ENCODE peak calls at places on chromosomes 3 and 15, in eight cellular contexts. C is hypothalamus; B is activated naive CD4-positive, alpha-beta T cell treated with anti-CD3 and anti-CD28 coated beads, Interleukin-2, amount 10 ng/mL, durations not matched to agents 7 days and 5 days; W is NCI-H1092; S is NCI-H345; Y is non-pigmented ciliary epithelial cell; T is GM12892; M is NCI-H1436. O is an unnamed sample.

GRCh38 chr15:41922353-41922752 is 28.5 kb upstream of the SPTBN5 start:
- DNase-seq in C (no peak), B (no peak), W (no peak), S (no peak), Y (no peak), T (no peak), M (no peak), O (no peak)

GRCh38 chr3:46858996-46859710 is 4.1 kb downstream of the MYL3 start:
- DNase-seq in C (no peak), B (no peak), W (no peak), S (no peak), Y (no peak), T (no peak), M (no peak), O (no peak)

GRCh38 chr15:71199384-71200351 is 84.4 kb downstream of the THSD4 start:
- DNase-seq in C (no peak), B (no peak), W (no peak), S (no peak), Y (no peak), T (no peak), M (no peak), O (no peak)

GRCh38 chr15:40257656-40258450 is 19.0 kb downstream of the PAK6 start:
- DNase-seq in C (no peak), B (no peak), W (no peak), S (no peak), Y (no peak), T (no peak), M (no peak), O (no peak)

GRCh38 chr3:71725279-71725991 is at the start of gene EIF4E3:
- DNase-seq in C (no peak), B (peak), W (no peak), S (peak), Y (no peak), T (peak), M (peak), O (no peak)

GRCh38 chr3:111072016-111072891 is 638 bp downstream of the NECTIN3 start:
- DNase-seq in C (peak), B (peak), W (no peak), S (no peak), Y (no peak), T (no peak), M (no peak), O (no peak)

GRCh38 chr3:123757281-123757940 is 126.7 kb downstream of the MYLK start:
- DNase-seq in C (no peak), B (peak), W (no peak), S (no peak), Y (no peak), T (no peak), M (no peak), O (no peak)

GRCh38 chr15:68599560-68600071 is 20.8 kb downstream of the CORO2B start:
- DNase-seq in C (peak), B (no peak), W (no peak), S (no peak), Y (no peak), T (no peak), M (peak), O (no peak)

GRCh38 chr3:128496019-128496601 is 3.1 kb upstream of the GATA2 start:
- DNase-seq in C (no peak), B (no peak), W (no peak), S (no peak), Y (no peak), T (no peak), M (no peak), O (no peak)

GRCh38 chr15:82126346-82126745 is 80.5 kb upstream of the MEX3B start:
- DNase-seq in C (no peak), B (no peak), W (no peak), S (no peak), Y (no peak), T (no peak), M (no peak), O (no peak)

GRCh38 chr3:108018552-108018951 is 72.3 kb downstream of the CD47 start:
- DNase-seq in C (no peak), B (no peak), W (no peak), S (no peak), Y (no peak), T (no peak), M (no peak), O (no peak)